ENCODE peak calls at places on chromosome 5, in six cellular contexts. H is right lobe of liver; G is lower lobe of right lung; V is spleen; K is CD8-positive, alpha-beta T cell; X is gastrocnemius medialis. W is an unnamed sample. For H3K4me1, the result is how much of the 10 kb centered on the place peaks cover.

GRCh38 chr5:67310169-67310568 is 113.6 kb upstream of the CD180 start:
- DNase-seq in H (no peak), G (no peak), V (no peak), K (no peak), X (no peak), W (no peak)

GRCh38 chr5:111461261-111461671 is 51.1 kb downstream of the STARD4 start:
- DNase-seq in H (no peak), G (no peak), V (no peak), K (no peak), X (no peak), W (no peak)

GRCh38 chr5:114782869-114783268 is 386.8 kb downstream of the TRIM36 start:
- DNase-seq in H (no peak), G (peak), V (no peak), K (no peak), X (peak), W (no peak)

GRCh38 chr5:73299017-73299630 is 126.1 kb downstream of the TMEM174 start:
- DNase-seq in H (no peak), G (no peak), V (no peak), K (no peak), X (no peak), W (no peak)

GRCh38 chr5:56535347-56535746 is 280.0 kb upstream of the MAP3K1 start:
- DNase-seq in H (no peak), G (no peak), V (no peak), K (no peak), X (no peak), W (no peak)

GRCh38 chr5:79255786-79256557 is 20.0 kb downstream of the JMY start:
- DNase-seq in H (no peak), G (no peak), V (no peak), K (no peak), X (no peak), W (peak)

GRCh38 chr5:63089147-63089546 is 510.5 kb downstream of the LRRC70 start:
- DNase-seq in H (no peak), G (no peak), V (no peak), K (no peak), X (no peak), W (no peak)

GRCh38 chr5:95809414-95809960 is 13.0 kb downstream of the GLRX start:
- DNase-seq in H (peak), G (no peak), V (no peak), K (no peak), X (peak), W (no peak)

GRCh38 chr5:61572959-61573358 is 240.9 kb downstream of the ZSWIM6 start:
- DNase-seq in H (no peak), G (no peak), V (no peak), K (no peak), X (no peak), W (no peak)

GRCh38 chr5:140166911-140167310 is 8.1 kb upstream of the CYSTM1 start:
- DNase-seq in H (no peak), G (no peak), V (no peak), K (no peak), X (no peak), W (no peak)

GRCh38 chr5:54159153-54159836 is 151.1 kb downstream of the ARL15 start:
- DNase-seq in H (no peak), G (no peak), V (no peak), K (no peak), X (no peak), W (no peak)

GRCh38 chr5:1545798-1546355 is 22.1 kb upstream of the LPCAT1 start:
- DNase-seq in H (no peak), G (peak), V (no peak), K (no peak), X (no peak), W (no peak)

GRCh38 chr5:75020016-75020656 is 32.2 kb downstream of the GCNT4 start:
- DNase-seq in H (no peak), G (no peak), V (no peak), K (no peak), X (no peak), W (peak)

GRCh38 chr5:135271533-135272310 is 127.3 kb downstream of the MACROH2A1 start:
- DNase-seq in H (no peak), G (no peak), V (no peak), K (no peak), X (peak), W (no peak)

GRCh38 chr5:150065346-150065745 is 21.0 kb downstream of the CSF1R start:
- DNase-seq in H (no peak), G (no peak), V (peak), K (no peak), X (no peak), W (peak)

GRCh38 chr5:1668141-1668721 is 131.4 kb downstream of the MRPL36 start:
- DNase-seq in H (no peak), G (no peak), V (no peak), K (peak), X (no peak), W (peak)

GRCh38 chr5:122404653-122405362 is 92.8 kb downstream of the SNCAIP start:
- DNase-seq in H (peak), G (no peak), V (no peak), K (no peak), X (no peak), W (no peak)

GRCh38 chr5:173887610-173888472 is at the start of gene CPEB4:
- DNase-seq in H (peak), G (peak), V (peak), K (peak), X (peak), W (peak)

GRCh38 chr5:173891367-173891766 is 3.2 kb downstream of the CPEB4 start:
- DNase-seq in H (no peak), G (no peak), V (no peak), K (no peak), X (no peak), W (no peak)

GRCh38 chr5:173890195-173890951 is 2.2 kb downstream of the CPEB4 start:
- DNase-seq in H (no peak), G (no peak), V (no peak), K (no peak), X (peak), W (peak)

GRCh38 chr5:173886157-173886556 is 2.0 kb upstream of the CPEB4 start:
- DNase-seq in H (no peak), G (no peak), V (no peak), K (no peak), X (no peak), W (no peak)

DNA sequence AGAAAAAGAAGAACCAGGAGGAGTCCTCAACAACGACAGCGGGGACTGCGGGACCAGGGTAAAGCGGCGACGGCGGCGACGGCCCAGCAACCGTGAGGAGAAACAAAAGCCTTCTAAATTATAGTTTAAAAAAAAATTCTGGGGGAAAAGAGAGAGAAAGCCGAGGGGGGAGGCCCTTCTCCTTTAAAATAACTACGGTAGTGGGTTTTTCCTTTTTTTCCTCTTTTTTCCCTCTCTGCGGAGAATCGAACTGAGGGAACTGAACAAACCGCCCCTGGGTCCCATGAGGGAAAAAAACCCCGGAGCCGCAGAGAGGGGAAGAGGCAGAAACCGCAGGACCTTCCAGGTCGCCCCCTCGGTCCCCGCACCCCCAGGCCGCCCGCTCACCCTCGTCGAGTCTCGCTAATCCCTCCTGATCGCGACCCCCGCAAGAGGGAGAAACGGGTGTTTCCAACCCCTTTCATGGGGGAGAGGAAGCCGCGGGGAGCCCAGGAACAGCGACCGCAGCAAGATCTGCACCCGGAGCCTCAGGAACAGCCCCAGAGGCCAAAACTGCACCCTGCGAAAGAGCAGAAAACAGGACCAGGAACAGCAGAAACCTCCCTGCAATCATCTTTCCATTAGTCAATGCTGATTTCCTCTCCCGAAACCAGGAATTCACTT is 455 bp downstream of the CPEB4 start:
- DNase-seq in H (peak), G (peak), V (peak), K (no peak), X (no peak), W (peak)
- TF ChIP-seq CTCF in H (no peak), G (no peak), V (no peak), K (no peak), X (no peak), W (no peak)

GRCh38 chr5:133396724-133397123 is 215.6 kb downstream of the FSTL4 start:
- DNase-seq in H (no peak), G (no peak), V (peak), K (no peak), X (no peak), W (no peak)

GRCh38 chr5:133396187-133396621 is 216.1 kb downstream of the FSTL4 start:
- DNase-seq in H (no peak), G (no peak), V (no peak), K (no peak), X (no peak), W (no peak)

GRCh38 chr5:133391349-133392136 is 220.8 kb downstream of the FSTL4 start:
- DNase-seq in H (no peak), G (no peak), V (peak), K (no peak), X (no peak), W (no peak)

GRCh38 chr5:133392448-133392847 is 219.9 kb downstream of the FSTL4 start:
- DNase-seq in H (no peak), G (no peak), V (peak), K (no peak), X (no peak), W (no peak)

DNA sequence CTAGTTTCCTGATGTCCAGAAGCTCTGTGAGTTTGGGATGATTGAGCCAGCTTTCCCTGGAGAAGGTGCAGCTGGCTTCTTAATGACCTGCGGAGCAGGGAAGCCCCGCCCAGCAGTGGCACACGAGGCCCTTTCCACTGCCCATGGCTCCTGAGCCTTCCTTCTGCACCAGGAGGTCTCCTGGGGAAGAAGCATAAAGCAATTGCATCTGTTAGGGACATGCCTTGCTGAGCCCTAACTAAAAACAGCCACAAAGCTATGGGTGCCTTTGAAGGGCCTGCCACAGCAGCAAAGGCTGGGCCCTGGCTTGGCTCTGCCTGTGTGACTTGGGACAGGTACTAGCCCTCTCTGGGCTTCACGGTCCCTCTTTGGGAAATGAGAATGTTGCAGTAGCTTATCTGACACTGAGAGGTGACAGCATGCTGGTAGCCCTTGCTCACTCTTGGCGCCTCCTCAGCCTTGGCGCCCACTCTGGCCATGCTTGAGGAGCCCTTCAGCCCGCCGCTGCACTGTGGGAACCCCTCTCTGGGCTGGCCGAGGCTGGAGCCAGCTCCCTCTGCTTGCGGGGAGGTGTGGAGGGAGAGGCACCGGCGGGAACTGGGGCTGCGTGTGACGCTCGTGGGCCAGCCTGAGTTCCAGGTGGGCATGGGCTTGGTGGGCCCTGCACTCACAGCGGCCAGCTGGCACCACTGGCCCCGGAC is 218.4 kb downstream of the FSTL4 start:
- DNase-seq in H (no peak), G (no peak), V (no peak), K (no peak), X (no peak), W (no peak)
- H3K4me1 ChIP-seq in H (under half), G (under half), V (under half), K (under half), X (under half), W (under half)

GRCh38 chr5:37110128-37110527 is 139.0 kb downstream of the CPLANE1 start:
- DNase-seq in H (no peak), G (no peak), V (no peak), K (no peak), X (no peak), W (no peak)

GRCh38 chr5:37112383-37112991 is 136.7 kb downstream of the CPLANE1 start:
- DNase-seq in H (no peak), G (no peak), V (no peak), K (no peak), X (no peak), W (no peak)

GRCh38 chr5:37116359-37116758 is 132.8 kb downstream of the CPLANE1 start:
- DNase-seq in H (no peak), G (no peak), V (no peak), K (no peak), X (no peak), W (no peak)

GRCh38 chr5:37109338-37109737 is 139.8 kb downstream of the CPLANE1 start:
- DNase-seq in H (no peak), G (no peak), V (no peak), K (no peak), X (no peak), W (no peak)

DNA sequence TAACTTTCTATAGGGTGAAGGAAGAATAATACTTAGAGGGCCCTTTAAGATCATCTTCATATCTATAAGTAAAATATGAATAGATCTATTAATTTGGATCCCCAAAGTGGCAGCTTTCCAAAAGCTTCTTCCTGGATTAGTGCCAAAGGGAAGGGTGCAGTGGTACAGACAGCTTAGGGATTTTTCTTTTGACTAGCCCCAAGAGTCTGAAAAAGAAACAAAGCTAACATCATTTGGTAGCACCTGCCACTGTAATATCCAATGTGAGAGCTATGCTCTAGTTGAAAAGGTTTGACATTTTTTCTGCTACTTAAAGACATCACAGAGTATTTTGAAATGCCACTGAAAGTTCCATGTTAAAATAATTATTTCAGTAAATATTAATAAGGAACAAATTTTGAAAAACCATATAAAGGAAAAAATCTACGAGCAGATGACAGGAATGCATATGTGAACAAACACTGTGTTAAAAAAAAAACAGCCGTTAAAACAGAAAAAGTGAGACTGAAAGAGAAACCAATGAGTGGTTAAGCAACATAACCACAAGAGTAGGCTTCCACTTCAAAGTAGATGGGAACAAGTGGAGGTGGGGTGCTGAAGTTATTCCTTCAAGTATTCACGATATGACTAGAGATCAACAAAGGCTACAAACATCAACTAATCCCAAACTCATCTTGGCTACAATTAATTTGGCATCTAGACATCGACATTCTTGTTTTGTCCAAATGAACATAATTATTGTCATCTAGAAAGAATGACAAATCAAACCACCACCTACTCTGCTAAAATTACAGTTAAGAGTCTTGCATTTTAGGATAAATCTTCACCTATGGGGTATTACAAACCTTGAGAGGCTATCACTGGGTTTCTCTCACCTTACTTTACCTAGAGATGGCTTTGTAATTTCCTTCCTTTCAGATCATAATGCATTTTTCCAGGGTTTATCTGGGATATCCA is 137.5 kb downstream of the CPLANE1 start:
- DNase-seq in H (no peak), G (no peak), V (no peak), K (no peak), X (no peak), W (no peak)
- H3K4me3 ChIP-seq in H (no peak), G (no peak), V (no peak), K (peak), X (no peak), W (no peak)

GRCh38 chr5:157581870-157582269 is 6.3 kb upstream of the ADAM19 start:
- DNase-seq in H (no peak), G (no peak), V (no peak), K (no peak), X (no peak), W (no peak)

GRCh38 chr5:157578079-157578780 is 2.7 kb upstream of the ADAM19 start:
- DNase-seq in H (no peak), G (no peak), V (no peak), K (no peak), X (no peak), W (no peak)

GRCh38 chr5:157584628-157585027 is 9.1 kb upstream of the ADAM19 start:
- DNase-seq in H (no peak), G (no peak), V (no peak), K (no peak), X (no peak), W (no peak)

GRCh38 chr5:157582731-157583580 is 7.4 kb upstream of the ADAM19 start:
- DNase-seq in H (no peak), G (no peak), V (no peak), K (no peak), X (no peak), W (no peak)
- TF ChIP-seq CTCF in H (no peak), G (no peak), V (no peak), K (no peak), X (no peak), W (no peak)

GRCh38 chr5:132774406-132774805 is 2.6 kb downstream of the SEPTIN8 start:
- DNase-seq in H (no peak), G (no peak), V (no peak), K (no peak), X (no peak), W (no peak)
- H3K4me1 ChIP-seq in H (under half), G (under half), V (under half), K (under half), X (under half), W (under half)

GRCh38 chr5:10600629-10601245 is 36.9 kb downstream of the ANKRD33B start:
- DNase-seq in H (no peak), G (no peak), V (no peak), K (no peak), X (peak), W (no peak)
- H3K4me3 ChIP-seq in H (no peak), G (no peak), V (no peak), K (no peak), X (peak), W (no peak)